ENCODE peak calls at places on chromosomes 4 and X, in six cellular contexts. G is stimulated activated effector memory CD8-positive, alpha-beta T cell treated with anti-CD3 and anti-CD28 coated beads, Interleukin-12 subunit alpha, Interleukin-12 subunit beta, amount 100 ng/mL, for 72 hours; P is Calu3; D is activated CD4-positive, alpha-beta T cell treated with anti-CD3 and anti-CD28 coated beads, Interleukin-2, amount 50 U/mL, for 48 hours; L is SK-N-DZ; U is brain pericyte. Y is an unnamed sample.

GRCh38 chrX:1659664-1660461 is 45.0 kb downstream of the ASMT start:
- DNase-seq in L (no peak), G (no peak), D (no peak), P (no peak), U (no peak), Y (no peak)

GRCh38 chrX:12804655-12805054 is 13.4 kb downstream of the PRPS2 start:
- DNase-seq in G (no peak), L (no peak), U (no peak), D (no peak), P (no peak), Y (no peak)

GRCh38 chrX:45261005-45261404 is 60.3 kb upstream of the DIPK2B start:
- DNase-seq in L (no peak), P (no peak), D (no peak), U (no peak), G (no peak), Y (no peak)

GRCh38 chr4:188107931-188108843 is 1.2 kb downstream of the TRIML2 start:
- DNase-seq in L (no peak), U (no peak), D (no peak), P (no peak), G (no peak), Y (no peak)

GRCh38 chrX:29487714-29488113 is 727.6 kb upstream of the MAGEB2 start:
- DNase-seq in U (no peak), L (no peak), P (no peak), D (no peak), G (no peak), Y (no peak)

GRCh38 chrX:23434356-23434884 is 99.8 kb downstream of the PTCHD1 start:
- DNase-seq in P (peak), D (no peak), L (no peak), U (no peak), G (no peak), Y (no peak)

GRCh38 chrX:46683023-46683422 is 75.9 kb downstream of the SLC9A7 start:
- DNase-seq in P (peak), D (no peak), G (no peak), L (no peak), U (no peak), Y (no peak)

GRCh38 chr4:165201806-165202205 is 5.6 kb upstream of the KLHL2 start:
- DNase-seq in G (no peak), L (no peak), D (no peak), U (no peak), P (no peak), Y (no peak)

GRCh38 chr4:153257151-153257620 is 52.9 kb downstream of the TRIM2 start:
- DNase-seq in L (peak), U (no peak), D (peak), G (no peak), P (no peak), Y (peak)

GRCh38 chr4:71188197-71188625 is 150.6 kb upstream of the SLC4A4 start:
- DNase-seq in D (no peak), L (no peak), G (no peak), U (no peak), P (no peak), Y (no peak)

GRCh38 chrX:46500054-46500453 is 45.2 kb downstream of the ZNF674 start:
- DNase-seq in D (no peak), P (no peak), L (no peak), G (no peak), U (no peak), Y (peak)

GRCh38 chrX:18931972-18932371 is 51.9 kb downstream of the PHKA2 start:
- DNase-seq in D (no peak), P (peak), G (no peak), L (peak), U (peak), Y (peak)

GRCh38 chr4:20788266-20788665 is 88.0 kb downstream of the PACRGL start:
- DNase-seq in U (no peak), D (no peak), P (no peak), L (no peak), G (no peak), Y (no peak)

GRCh38 chr4:30605616-30606015 is 114.6 kb upstream of the PCDH7 start:
- DNase-seq in U (no peak), D (no peak), G (no peak), L (no peak), P (no peak), Y (no peak)

GRCh38 chr4:183987987-183988392 is 82.9 kb downstream of the STOX2 start:
- DNase-seq in U (peak), P (peak), D (no peak), L (no peak), G (no peak), Y (peak)

GRCh38 chr4:150867148-150867547 is 147.9 kb downstream of the LRBA start:
- DNase-seq in D (no peak), G (no peak), P (peak), L (peak), U (peak), Y (peak)

GRCh38 chrX:153598541-153599191 is at the start of gene CCNQ:
- DNase-seq in G (peak), L (no peak), U (no peak), D (peak), P (peak), Y (peak)

GRCh38 chr4:3226467-3226866 is 22.5 kb upstream of the MSANTD1 start:
- DNase-seq in D (no peak), P (no peak), G (no peak), L (no peak), U (no peak), Y (no peak)

GRCh38 chr4:109301691-109302365 is 630 bp downstream of the COL25A1 start:
- DNase-seq in U (no peak), G (no peak), L (no peak), D (no peak), P (no peak), Y (no peak)

GRCh38 chr4:107801766-107802211 is 22.9 kb upstream of the SGMS2 start:
- DNase-seq in D (no peak), G (no peak), L (no peak), U (no peak), P (no peak), Y (peak)

GRCh38 chr4:76625316-76625715 is 190.3 kb downstream of the SHROOM3 start:
- DNase-seq in L (no peak), P (no peak), G (no peak), U (no peak), D (no peak), Y (no peak)

GRCh38 chr4:180827193-180827592 is 1416.0 kb upstream of the TENM3 start:
- DNase-seq in D (no peak), P (no peak), L (no peak), U (peak), G (no peak), Y (peak)

GRCh38 chrX:55135171-55135570 is 46.4 kb downstream of the PAGE2 start:
- DNase-seq in L (peak), U (peak), G (no peak), D (peak), P (peak), Y (peak)

GRCh38 chrX:49243166-49243565 is 7.9 kb downstream of the CCDC22 start:
- DNase-seq in U (no peak), L (no peak), P (no peak), G (no peak), D (no peak), Y (no peak)

GRCh38 chr4:127240721-127241120 is 392.0 kb upstream of the INTU start:
- DNase-seq in G (no peak), L (no peak), P (no peak), U (no peak), D (no peak), Y (no peak)

GRCh38 chrX:32448320-32448719 is 763.0 kb downstream of the DMD start:
- DNase-seq in P (peak), D (no peak), L (no peak), U (no peak), G (no peak), Y (no peak)

GRCh38 chr4:6241062-6241845 is 28.4 kb upstream of the WFS1 start:
- DNase-seq in L (no peak), G (no peak), P (no peak), U (no peak), D (no peak), Y (no peak)

GRCh38 chr4:101865501-101866062 is 75.1 kb downstream of the BANK1 start:
- DNase-seq in D (no peak), U (no peak), G (no peak), P (no peak), L (no peak), Y (peak)

GRCh38 chr4:35963969-35964515 is 280.3 kb downstream of the ARAP2 start:
- DNase-seq in G (no peak), L (no peak), D (no peak), P (no peak), U (no peak), Y (no peak)

Y was measured in Caki2.